ENCODE peak calls at places on chromosomes 12 and 14, in five cellular contexts. M is IMR-90, J is neuronal stem cell, X is H1, K is mesendoderm. V is an unnamed sample.

GRCh38 chr14:71324767-71325272 is 417.6 kb downstream of the PCNX1 start:
- DNase-seq in K (peak; percentile 81), X (no peak), M (peak; percentile 38), J (no peak), V (peak; percentile 34)

GRCh38 chr12:124828264-124829007 is 35.2 kb downstream of the SCARB1 start:
- DNase-seq in J (no peak), M (peak; percentile 13), X (no peak), K (peak; percentile 60), V (peak; percentile 42)

GRCh38 chr12:105992849-105993740 is 145.7 kb downstream of the NUAK1 start:
- DNase-seq in K (peak; percentile 23), J (no peak), M (peak; percentile 81), X (no peak), V (peak; percentile 79)

GRCh38 chr14:64692189-64692588 is 12.0 kb upstream of the PLEKHG3 start:
- DNase-seq in J (no peak), K (no peak), X (no peak), M (no peak), V (no peak)

GRCh38 chr14:21191261-21191808 is 35.5 kb upstream of the OR5AU1 start:
- DNase-seq in M (no peak), K (no peak), J (no peak), X (no peak), V (no peak)

GRCh38 chr14:95408731-95409471 is 89.2 kb upstream of the CLMN start:
- DNase-seq in X (no peak), J (no peak), M (no peak), K (no peak), V (no peak)

GRCh38 chr12:113909776-113910420 is 56.2 kb downstream of the RBM19 start:
- DNase-seq in J (no peak), K (no peak), M (no peak), X (no peak), V (no peak)

GRCh38 chr14:23877111-23877510 is 76.5 kb upstream of the DHRS4 start:
- DNase-seq in K (no peak), X (no peak), M (no peak), J (no peak), V (no peak)

GRCh38 chr12:96810477-96810876 is 96.6 kb upstream of the NEDD1 start:
- DNase-seq in J (no peak), X (no peak), K (no peak), M (no peak), V (no peak)

GRCh38 chr14:53792909-53793308 is 163.7 kb downstream of the BMP4 start:
- DNase-seq in X (no peak), M (no peak), K (peak; percentile 45), J (no peak), V (no peak)

GRCh38 chr12:75862692-75863471 is 168.7 kb downstream of the PHLDA1 start:
- DNase-seq in K (no peak), X (no peak), J (no peak), M (peak; percentile 86), V (peak; percentile 74)

GRCh38 chr12:124762791-124763593 is 100.7 kb downstream of the SCARB1 start:
- DNase-seq in K (no peak), M (no peak), J (no peak), X (no peak), V (no peak)

GRCh38 chr12:122085571-122085970 is 7.0 kb downstream of the MLXIP start:
- DNase-seq in M (no peak), K (no peak), J (no peak), X (no peak), V (no peak)

GRCh38 chr14:90424075-90424474 is 27.2 kb downstream of the CALM1 start:
- DNase-seq in M (no peak), X (no peak), J (no peak), K (no peak), V (no peak)

GRCh38 chr14:93965287-93965821 is 11.0 kb downstream of the ASB2 start:
- DNase-seq in J (no peak), M (peak; percentile 96), K (no peak), X (no peak), V (peak; percentile 71)

GRCh38 chr12:92502417-92503028 is 200.3 kb upstream of the PLEKHG7 start:
- DNase-seq in K (peak; percentile 14), M (no peak), J (no peak), X (no peak), V (no peak)

GRCh38 chr14:103391048-103391447 is 5.8 kb downstream of the MARK3 start:
- DNase-seq in X (no peak), J (no peak), M (peak; percentile 87), K (peak; percentile 63), V (peak; percentile 82)

DNA sequence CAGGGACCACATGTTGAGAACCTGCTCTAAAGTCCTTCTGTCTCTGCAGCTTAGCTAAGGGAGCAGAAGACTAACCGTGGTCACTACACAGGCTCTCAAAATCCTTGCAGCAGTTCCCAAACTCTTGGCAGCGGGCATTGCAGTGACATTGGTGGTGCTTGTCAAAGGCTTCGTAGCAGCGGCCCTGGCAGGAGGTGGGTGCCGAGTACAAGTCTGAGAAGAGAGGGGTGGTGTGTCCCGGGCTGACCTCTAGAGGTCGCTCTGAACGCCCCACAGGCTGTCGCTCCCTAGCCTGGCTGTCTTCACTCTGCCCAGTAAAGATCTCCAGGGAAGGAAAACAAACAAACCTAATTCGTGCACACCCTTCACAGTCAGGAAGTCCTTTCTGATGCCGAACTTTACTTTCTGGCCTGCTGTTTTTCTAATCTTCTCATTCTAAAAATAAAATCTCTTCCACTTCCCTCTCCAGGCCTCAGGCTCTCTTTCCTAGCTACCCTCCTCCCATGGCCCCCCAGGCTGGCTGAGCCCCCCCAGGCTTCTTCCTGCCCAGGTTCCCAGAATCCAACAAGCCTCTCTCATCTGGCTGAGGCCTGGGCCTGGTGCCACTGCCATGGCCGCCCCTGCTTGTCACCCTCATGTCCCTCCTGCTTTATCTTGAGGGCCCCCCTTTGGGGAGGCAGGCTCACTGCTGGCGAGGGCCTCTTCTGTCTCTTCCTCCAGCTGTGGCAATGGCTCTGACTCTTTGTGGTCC is 7.7 kb downstream of the ENDOU start:
- DNase-seq in X (peak; percentile 90), M (peak; percentile 85), K (peak; percentile 93), J (peak; percentile 68), V (peak; percentile 88)
- H3K18ac ChIP-seq in X (no peak overlapping the region), M (peak overlapping the region; percentile 10), K (no peak overlapping the region), J (no peak overlapping the region), V (peak overlapping the region; percentile 67)

DNA sequence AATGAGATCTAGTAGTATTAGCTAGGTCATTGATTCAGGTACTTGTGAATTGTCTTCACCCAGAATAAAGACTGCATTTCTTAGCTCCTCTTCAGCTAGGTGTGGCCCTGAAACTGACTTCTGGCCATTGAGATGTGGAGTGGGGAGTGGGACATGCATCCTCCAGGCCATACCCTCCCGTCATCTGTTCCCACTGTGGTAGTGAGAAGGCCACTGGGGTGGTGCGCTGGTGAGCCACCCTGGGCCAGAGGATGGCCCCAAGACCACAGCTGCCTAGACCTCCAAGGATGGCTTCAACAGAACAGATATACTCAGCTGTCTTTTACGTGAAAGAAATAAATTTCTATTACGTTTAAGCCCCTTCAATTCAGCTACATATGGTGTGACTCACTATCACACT is 36.5 kb downstream of the TRIM9 start:
- DNase-seq in K (no peak), X (no peak), J (no peak), M (no peak), V (no peak)
- H3K23ac ChIP-seq in K (no peak overlapping the region), X (no peak overlapping the region), J (no peak overlapping the region), M (no peak overlapping the region), V (no peak overlapping the region)

GRCh38 chr14:102138935-102139247 is 806 bp upstream of the WDR20 start:
- DNase-seq in J (no peak), M (no peak), K (no peak), X (no peak), V (no peak)
- H3K18ac ChIP-seq in J (no peak overlapping the region), M (no peak overlapping the region), K (peak overlapping the region; percentile 8), X (peak overlapping the region; percentile 5), V (no peak overlapping the region)

GRCh38 chr14:69399750-69400149 is 1.3 kb downstream of the SLC39A9 start:
- DNase-seq in J (no peak), K (no peak), M (no peak), X (no peak), V (no peak)

GRCh38 chr14:69395929-69396328 is 2.2 kb downstream of the ERH start:
- DNase-seq in X (no peak), J (no peak), K (no peak), M (no peak), V (no peak)

GRCh38 chr14:69400154-69400553 is 1.7 kb downstream of the SLC39A9 start:
- DNase-seq in K (no peak), J (no peak), X (no peak), M (no peak), V (no peak)

GRCh38 chr14:69398818-69399210 is 322 bp downstream of the SLC39A9 start:
- DNase-seq in M (no peak), X (no peak), J (no peak), K (no peak), V (no peak)

GRCh38 chr14:69398053-69398817 is at the start of the genes ERH and SLC39A9:
- DNase-seq in X (peak; percentile 89), K (peak; percentile 99), J (peak; percentile 94), M (peak; percentile 97), V (peak; percentile 99)
- H3K23ac ChIP-seq in X (no peak within 1 kb of the TSS), K (peak within 1 kb of the TSS; percentile 32), J (peak within 1 kb of the TSS; percentile 92), M (peak within 1 kb of the TSS; percentile 96), V (peak within 1 kb of the TSS; percentile 59)

GRCh38 chr12:57743769-57744168 is 1.1 kb upstream of the TSPAN31 start:
- DNase-seq in K (no peak), X (no peak), M (no peak), J (no peak), V (no peak)

GRCh38 chr12:57744194-57744776 is 554 bp upstream of the TSPAN31 start:
- DNase-seq in J (no peak), M (peak; percentile 85), K (no peak), X (peak; percentile 78), V (no peak)

GRCh38 chr12:57746025-57746424 is 1.2 kb downstream of the TSPAN31 start:
- DNase-seq in M (no peak), X (no peak), K (no peak), J (no peak), V (no peak)

GRCh38 chr12:57744777-57745484 is at the start of gene TSPAN31:
- DNase-seq in X (peak; percentile 91), K (peak; percentile 98), M (peak; percentile 99), J (peak; percentile 91), V (peak; percentile 99)

GRCh38 chr12:57745485-57745881 is 644 bp downstream of the TSPAN31 start:
- DNase-seq in X (no peak), K (peak; percentile 42), M (peak; percentile 7), J (no peak), V (no peak)
- H3K18ac ChIP-seq in X (peak overlapping the region; percentile 83), K (no peak overlapping the region), M (peak overlapping the region; percentile 9), J (peak overlapping the region; percentile 1), V (peak overlapping the region; percentile 76)

GRCh38 chr14:100382106-100382455 is 58.9 kb downstream of the SLC25A47 start:
- DNase-seq in K (no peak), J (no peak), X (no peak), M (no peak), V (no peak)
- H3K23ac ChIP-seq in K (no peak overlapping the region), J (peak overlapping the region; percentile 30), X (no peak overlapping the region), M (no peak overlapping the region), V (no peak overlapping the region)

V was measured in mesenchymal stem cell.